ENCODE peak calls at places on chromosome 12, in eight cellular contexts. U, B, A, Y, Q, G, E and R are unnamed samples.

GRCh38 chr12:79764641-79765040 is 73.9 kb upstream of the PAWR start:
- DNase-seq in U (no peak), Q (no peak), A (no peak), Y (no peak), E (no peak), B (no peak), G (no peak), R (no peak)

GRCh38 chr12:104643921-104644669 is 187.3 kb downstream of the CHST11 start:
- DNase-seq in Y (no peak), B (no peak), G (no peak), Q (no peak), U (no peak), A (no peak), E (no peak), R (no peak)

GRCh38 chr12:84911331-84912190 is 1.0 kb downstream of the SLC6A15 start:
- DNase-seq in B (no peak), U (peak), G (peak), Q (peak), E (peak), A (no peak), Y (peak), R (peak)

GRCh38 chr12:56029666-56030293 is 8.9 kb downstream of the IKZF4 start:
- DNase-seq in Y (peak), Q (peak), U (no peak), A (peak), G (no peak), E (peak), B (no peak), R (peak)

GRCh38 chr12:61993734-61994345 is 266.4 kb upstream of the USP15 start:
- DNase-seq in B (no peak), Y (no peak), U (no peak), A (peak), G (peak), E (peak), Q (no peak), R (no peak)

GRCh38 chr12:49389092-49389703 is 21.9 kb downstream of the SPATS2 start:
- DNase-seq in Y (no peak), Q (peak), A (no peak), B (peak), U (peak), G (no peak), E (peak), R (peak)

GRCh38 chr12:39102474-39103209 is 197.3 kb upstream of the CPNE8 start:
- DNase-seq in B (no peak), Y (no peak), U (no peak), Q (no peak), E (no peak), A (no peak), G (peak), R (no peak)

GRCh38 chr12:113149361-113150150 is at the start of gene CFAP73:
- DNase-seq in B (no peak), G (peak), Y (peak), A (peak), U (no peak), Q (peak), E (peak), R (peak)

GRCh38 chr12:47885012-47885501 is 19.7 kb downstream of the VDR start:
- DNase-seq in U (no peak), Q (no peak), A (no peak), Y (no peak), B (no peak), G (no peak), E (no peak), R (no peak)

GRCh38 chr12:49451468-49452259 is 84.4 kb downstream of the SPATS2 start:
- DNase-seq in E (no peak), A (no peak), Y (no peak), U (no peak), G (no peak), B (no peak), Q (no peak), R (no peak)

GRCh38 chr12:126185025-126185424 is 1119.8 kb downstream of the AACS start:
- DNase-seq in Q (no peak), U (no peak), Y (no peak), E (no peak), G (no peak), A (no peak), B (no peak), R (no peak)

GRCh38 chr12:51972849-51973273 is 21.4 kb downstream of the ACVR1B start:
- DNase-seq in U (no peak), A (no peak), G (peak), Y (no peak), B (peak), E (peak), Q (no peak), R (no peak)

GRCh38 chr12:88662093-88662492 is 81.8 kb upstream of the KITLG start:
- DNase-seq in A (no peak), B (no peak), Y (no peak), Q (no peak), U (no peak), G (no peak), E (no peak), R (no peak)

GRCh38 chr12:3492868-3493224 is 1.8 kb downstream of the PRMT8 start:
- DNase-seq in A (no peak), B (no peak), E (peak), Q (no peak), Y (no peak), U (no peak), G (no peak), R (peak)

GRCh38 chr12:21113266-21113665 is 17.7 kb upstream of the SLCO1B1 start:
- DNase-seq in A (no peak), Y (no peak), G (no peak), E (no peak), U (no peak), B (no peak), Q (no peak), R (no peak)

DNA sequence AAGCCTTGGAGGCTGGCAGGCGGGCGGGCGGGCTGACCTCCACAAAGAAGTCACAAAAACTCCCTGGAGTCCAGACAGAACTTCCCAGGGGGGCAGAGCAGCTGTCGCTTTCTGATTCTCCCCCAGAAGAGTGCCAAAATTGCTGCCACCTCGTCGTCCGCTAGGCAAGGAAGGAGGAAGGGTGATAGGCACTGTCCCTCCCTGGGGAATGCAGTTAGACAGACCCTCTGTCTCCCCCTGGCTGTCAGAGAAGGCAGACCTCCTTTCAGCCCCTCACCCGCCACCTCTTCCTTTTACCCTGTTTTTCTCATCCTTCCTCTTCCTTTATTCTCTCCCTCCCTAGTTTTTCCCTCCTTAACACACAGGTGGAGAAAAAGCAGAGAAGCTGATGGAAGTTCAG is 18.7 kb downstream of the GRIN2B start:
- DNase-seq in U (no peak), A (peak), Y (no peak), G (no peak), B (no peak), E (peak), Q (peak), R (peak)
- TF ChIP-seq CTCF in U (no peak), A (peak), Y (peak), G (peak), B (no peak), E (no peak), Q (peak), R (peak)

GRCh38 chr12:69284131-69284530 is 44.8 kb downstream of the CPSF6 start:
- DNase-seq in E (peak), U (peak), G (peak), B (no peak), Q (peak), A (peak), Y (peak), R (peak)
- TF ChIP-seq CTCF in E (peak), U (peak), G (no peak), B (no peak), Q (peak), A (peak), Y (no peak), R (no peak)

GRCh38 chr12:91326043-91327027 is 143.7 kb upstream of the DCN start:
- DNase-seq in U (no peak), Q (peak), B (no peak), A (peak), E (peak), Y (peak), G (peak), R (no peak)
- TF ChIP-seq CTCF in U (peak), Q (peak), B (peak), A (peak), E (peak), Y (peak), G (peak), R (peak)

DNA sequence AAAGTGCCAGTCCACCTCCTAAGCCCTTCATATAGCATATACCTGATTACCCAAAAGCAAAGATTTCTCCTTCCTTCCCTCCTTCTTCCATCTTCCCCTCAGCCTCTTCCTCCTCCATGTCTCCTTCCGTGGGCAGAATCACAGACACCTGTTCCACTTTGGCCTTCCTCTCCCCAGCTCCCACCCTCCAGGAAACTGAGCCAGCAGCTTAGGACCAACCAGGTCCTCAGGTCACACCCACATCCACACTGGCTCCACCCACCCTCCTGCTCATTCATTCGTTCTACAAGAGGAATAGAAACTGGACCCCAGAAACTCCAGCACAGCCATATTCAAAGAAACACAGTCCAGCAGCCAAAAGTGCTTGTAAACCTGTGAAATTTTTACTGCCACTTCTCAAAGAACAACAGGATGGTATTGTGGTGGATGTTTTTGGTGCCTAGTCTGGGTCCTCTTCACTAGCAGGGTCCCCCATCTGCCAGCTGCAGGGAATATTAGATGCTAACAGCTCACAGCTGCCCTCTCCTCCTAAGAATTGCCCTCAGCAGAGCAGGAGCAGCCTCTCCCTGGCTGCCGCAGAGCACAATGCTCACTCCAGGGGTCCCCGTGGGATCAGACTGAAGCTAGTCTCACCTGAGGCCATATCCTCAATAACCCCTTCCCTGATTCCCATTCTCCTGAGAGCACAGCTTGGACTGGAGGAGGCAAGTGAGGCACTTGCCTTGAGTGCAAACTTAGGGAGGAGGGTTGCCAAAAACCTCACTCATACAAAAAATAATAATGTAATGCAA is 18.4 kb downstream of the CMKLR1 start:
- DNase-seq in G (no peak), U (no peak), A (no peak), B (no peak), Y (no peak), Q (no peak), E (no peak), R (no peak)
- TF ChIP-seq CTCF in G (no peak), U (no peak), A (no peak), B (no peak), Y (no peak), Q (no peak), E (no peak), R (no peak)

GRCh38 chr12:57048423-57048822 is 1.5 kb downstream of the MYO1A start:
- DNase-seq in Q (no peak), E (no peak), G (no peak), B (no peak), Y (no peak), U (no peak), A (no peak), R (no peak)
- TF ChIP-seq CTCF in Q (peak), E (no peak), G (no peak), B (no peak), Y (no peak), U (no peak), A (no peak), R (no peak)

GRCh38 chr12:114166360-114166759 is 200.2 kb upstream of the RBM19 start:
- DNase-seq in E (peak), Q (peak), A (peak), U (no peak), G (no peak), B (no peak), Y (peak), R (peak)
- TF ChIP-seq CTCF in E (peak), Q (peak), A (peak), U (no peak), G (no peak), B (no peak), Y (peak), R (peak)

GRCh38 chr12:91964501-91964900 is 181.1 kb downstream of the BTG1 start:
- DNase-seq in Y (no peak), B (no peak), E (no peak), Q (no peak), A (no peak), U (no peak), G (no peak), R (no peak)

GRCh38 chr12:91967590-91967989 is 178.1 kb downstream of the BTG1 start:
- DNase-seq in U (no peak), Q (no peak), A (no peak), E (no peak), G (no peak), Y (no peak), B (no peak), R (no peak)

GRCh38 chr12:91968772-91969171 is 176.9 kb downstream of the BTG1 start:
- DNase-seq in U (no peak), A (no peak), B (no peak), Y (no peak), E (peak), G (no peak), Q (no peak), R (no peak)

DNA sequence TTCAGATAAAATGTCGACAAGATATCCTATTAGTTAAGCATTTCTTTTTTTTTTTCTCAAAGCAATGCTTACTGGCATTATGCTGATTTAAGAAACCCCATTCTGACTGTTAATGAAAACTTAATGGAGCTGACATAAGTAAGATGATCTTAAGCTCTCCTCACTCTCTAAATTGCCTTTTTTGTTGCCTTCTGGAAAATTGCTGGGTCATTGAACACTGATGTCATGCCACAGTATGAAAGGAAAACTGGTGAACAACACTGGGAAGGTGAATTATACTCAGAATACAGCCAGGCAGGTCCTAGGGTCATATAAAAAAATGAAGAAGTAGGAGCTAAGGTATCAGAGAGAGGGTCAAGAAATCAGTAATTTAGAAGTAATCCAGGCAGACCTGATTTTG is 179.9 kb downstream of the BTG1 start:
- DNase-seq in B (no peak), E (no peak), A (no peak), U (no peak), Y (no peak), G (no peak), Q (no peak), R (no peak)
- TF ChIP-seq CTCF in B (no peak), E (no peak), A (no peak), U (no peak), Y (no peak), G (no peak), Q (no peak), R (no peak)

DNA sequence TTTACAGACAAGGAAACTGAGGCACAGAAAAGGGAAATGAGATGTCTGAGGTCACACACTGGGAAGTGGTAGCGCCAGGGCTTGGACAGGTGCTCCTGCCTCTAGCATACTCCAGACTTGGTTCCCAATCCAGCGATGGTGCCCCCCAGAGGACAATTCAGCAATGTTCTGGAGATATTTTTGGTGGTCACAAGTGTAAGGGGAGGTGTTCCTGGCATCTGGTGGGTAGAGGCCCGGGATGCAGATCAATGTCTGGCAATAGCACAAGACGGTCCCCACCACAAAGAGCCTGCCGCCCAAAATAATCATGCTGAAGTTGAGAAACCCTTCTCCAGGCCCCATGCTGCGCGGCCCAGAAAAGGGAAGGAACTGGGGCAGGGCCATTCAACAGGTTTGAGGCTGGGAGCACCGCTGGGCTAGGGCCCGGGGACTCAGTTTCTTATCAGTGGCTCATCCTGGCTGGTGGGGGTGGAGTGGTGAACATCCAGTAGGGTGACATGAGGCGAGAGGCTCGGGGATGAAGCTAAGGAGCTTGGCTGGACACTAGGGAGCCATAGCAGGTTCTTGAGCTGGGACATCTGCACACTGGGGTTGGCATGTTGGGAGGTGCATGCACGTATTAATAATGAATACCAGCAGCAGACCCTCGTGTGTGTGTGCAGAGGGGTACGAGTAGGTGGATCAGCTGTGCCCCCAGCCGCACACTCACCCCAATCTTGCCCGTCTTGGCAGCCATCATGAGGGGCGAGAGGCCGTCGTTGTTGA is 35.1 kb downstream of the TRPV4 start:
- DNase-seq in G (no peak), U (no peak), Y (no peak), A (no peak), Q (peak), B (no peak), E (peak), R (no peak)
- TF ChIP-seq CTCF in G (no peak), U (no peak), Y (no peak), A (peak), Q (peak), B (no peak), E (no peak), R (no peak)